ENCODE peak calls at places on chromosomes 6 and 20, in six cellular contexts. D, O, W, C, H and B are unnamed samples.

GRCh38 chr6:121647905-121648304 is 212.5 kb downstream of the GJA1 start:
- DNase-seq in D (no peak), O (no peak), W (peak), C (peak), H (no peak), B (no peak)

GRCh38 chr6:82917346-82918064 is 148.1 kb downstream of the UBE3D start:
- DNase-seq in D (no peak), O (no peak), W (no peak), C (no peak), H (no peak), B (no peak)

GRCh38 chr6:21808551-21809181 is 215.1 kb downstream of the SOX4 start:
- DNase-seq in D (no peak), O (no peak), W (peak), C (no peak), H (peak), B (no peak)

GRCh38 chr6:158863646-158864045 is 44.5 kb upstream of the EZR start:
- DNase-seq in D (no peak), O (no peak), W (no peak), C (peak), H (no peak), B (no peak)

GRCh38 chr6:96466149-96466863 is 55.3 kb upstream of the UFL1 start:
- DNase-seq in D (no peak), O (no peak), W (no peak), C (no peak), H (no peak), B (no peak)

GRCh38 chr6:104604643-104605042 is 255.1 kb downstream of the HACE1 start:
- DNase-seq in D (no peak), O (no peak), W (peak), C (no peak), H (no peak), B (no peak)

GRCh38 chr6:22497299-22497698 is 72.1 kb upstream of the HDGFL1 start:
- DNase-seq in D (no peak), O (no peak), W (no peak), C (no peak), H (no peak), B (no peak)

GRCh38 chr6:137764464-137764863 is 102.6 kb upstream of the TNFAIP3 start:
- DNase-seq in D (no peak), O (no peak), W (peak), C (peak), H (no peak), B (no peak)

GRCh38 chr20:64140956-64141355 is 23.3 kb upstream of the MYT1 start:
- DNase-seq in D (no peak), O (no peak), W (no peak), C (no peak), H (no peak), B (no peak)

GRCh38 chr6:33958208-33958862 is 154.5 kb upstream of the MLN start:
- DNase-seq in D (no peak), O (no peak), W (peak), C (no peak), H (peak), B (no peak)

GRCh38 chr6:16168121-16168520 is 39.2 kb downstream of the MYLIP start:
- DNase-seq in D (no peak), O (no peak), W (no peak), C (no peak), H (no peak), B (no peak)

GRCh38 chr20:4229415-4229814 is 214.1 kb upstream of the RNF24 start:
- DNase-seq in D (no peak), O (no peak), W (no peak), C (no peak), H (no peak), B (no peak)

GRCh38 chr20:47224857-47225256 is 131.6 kb downstream of the ZMYND8 start:
- DNase-seq in D (no peak), O (no peak), W (no peak), C (no peak), H (no peak), B (no peak)

GRCh38 chr6:2275207-2275891 is 29.9 kb upstream of the GMDS start:
- DNase-seq in D (no peak), O (no peak), W (peak), C (peak), H (no peak), B (no peak)

GRCh38 chr20:25090492-25091429 is 8.8 kb upstream of the VSX1 start:
- DNase-seq in D (peak), O (no peak), W (no peak), C (no peak), H (peak), B (peak)